ENCODE peak calls at places on chromosome X, in eight cellular contexts. U is mammary epithelial cell, F is bronchial epithelial cell, A is neural progenitor cell, Y is OCI-LY7, M is stomach, B is kidney epithelial cell, C is ascending aorta. I is an unnamed sample.

GRCh38 chrX:136589966-136590365 is 58.0 kb downstream of the VGLL1 start:
- DNase-seq in U (peak; percentile 76), F (peak; percentile 67), A (no peak), Y (no peak), M (no peak), B (no peak), C (no peak), I (no peak)

GRCh38 chrX:49910344-49910743 is 12.1 kb upstream of the CLCN5 start:
- DNase-seq in U (no peak), F (no peak), A (no peak), Y (no peak), M (no peak), B (no peak), C (no peak), I (no peak)

GRCh38 chrX:15349046-15349445 is 13.7 kb upstream of the PIGA start:
- DNase-seq in U (peak; percentile 64), F (peak; percentile 54), A (peak; percentile 85), Y (peak; percentile 61), M (peak; percentile 42), B (no peak), C (no peak), I (no peak)

GRCh38 chrX:13659057-13659456 is 6.1 kb downstream of the TCEANC start:
- DNase-seq in U (peak; percentile 86), F (peak; percentile 90), A (no peak), Y (peak; percentile 7), M (no peak), B (no peak), C (no peak), I (no peak)

GRCh38 chrX:133440081-133440796 is 24.9 kb upstream of the GPC4 start:
- DNase-seq in U (no peak), F (no peak), A (peak; percentile 87), Y (no peak), M (no peak), B (no peak), C (no peak), I (no peak)

GRCh38 chrX:139508099-139508498 is 22.4 kb upstream of the F9 start:
- DNase-seq in U (no peak), F (no peak), A (peak; percentile 3), Y (no peak), M (no peak), B (no peak), C (no peak), I (no peak)

GRCh38 chrX:120795301-120795700 is 80.4 kb downstream of the CT47B1 start:
- DNase-seq in U (no peak), F (no peak), A (no peak), Y (no peak), M (no peak), B (no peak), C (no peak), I (no peak)

GRCh38 chrX:22486326-22486725 is 213.6 kb downstream of the CBLL2 start:
- DNase-seq in U (peak; percentile 11), F (no peak), A (no peak), Y (no peak), M (no peak), B (peak; percentile 9), C (no peak), I (peak; percentile 32)

GRCh38 chrX:136623400-136623799 is 24.6 kb upstream of the CD40LG start:
- DNase-seq in U (no peak), F (no peak), A (no peak), Y (no peak), M (no peak), B (no peak), C (no peak), I (no peak)

GRCh38 chrX:120560405-120560841 is 339 bp downstream of the CUL4B start:
- DNase-seq in U (peak; percentile 35), F (no peak), A (no peak), Y (peak; percentile 36), M (peak; percentile 36), B (no peak), C (no peak), I (no peak)

GRCh38 chrX:136851526-136851925 is 29.0 kb downstream of the RBMX start:
- DNase-seq in U (no peak), F (no peak), A (no peak), Y (no peak), M (no peak), B (no peak), C (no peak), I (no peak)

DNA sequence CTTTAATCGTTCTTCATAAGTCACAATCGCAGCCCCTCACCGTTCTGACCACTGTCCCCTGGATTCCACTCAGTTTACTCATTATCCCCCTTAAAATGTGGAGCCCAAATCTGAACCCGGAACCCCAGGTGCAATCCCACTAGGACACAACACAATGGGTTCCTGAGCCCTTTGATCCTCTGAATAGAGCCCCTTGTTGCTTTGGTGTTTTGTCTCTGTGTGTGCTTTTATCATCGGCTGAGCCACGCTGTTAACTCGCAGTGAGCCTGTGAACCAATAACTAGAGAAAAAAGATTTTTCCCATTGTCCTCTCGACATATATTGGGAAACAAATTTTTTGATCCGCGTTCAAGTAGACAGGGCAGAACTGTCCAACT is 654 bp upstream of the PDHA1 start:
- DNase-seq in U (no peak), F (no peak), A (peak; percentile 52), Y (no peak), M (no peak), B (no peak), C (no peak), I (no peak)
- H3K4me3 ChIP-seq in U (peak overlapping the region; percentile 27), F (peak overlapping the region; percentile 18), A (peak overlapping the region; percentile 82), Y (peak overlapping the region; percentile 86), M (peak overlapping the region; percentile 65), B (peak overlapping the region; percentile 34), C (peak overlapping the region; percentile 60), I (peak overlapping the region; percentile 71)

GRCh38 chrX:39821709-39822095 is 276.1 kb downstream of the BCOR start:
- DNase-seq in U (no peak), F (no peak), A (no peak), Y (no peak), M (no peak), B (no peak), C (no peak), I (no peak)
- H3K4me3 ChIP-seq in U (no peak overlapping the region), F (no peak overlapping the region), A (peak overlapping the region; percentile 47), Y (no peak overlapping the region), M (peak overlapping the region; percentile 39), B (peak overlapping the region; percentile 28), C (peak overlapping the region; percentile 45), I (peak overlapping the region; percentile 29)

DNA sequence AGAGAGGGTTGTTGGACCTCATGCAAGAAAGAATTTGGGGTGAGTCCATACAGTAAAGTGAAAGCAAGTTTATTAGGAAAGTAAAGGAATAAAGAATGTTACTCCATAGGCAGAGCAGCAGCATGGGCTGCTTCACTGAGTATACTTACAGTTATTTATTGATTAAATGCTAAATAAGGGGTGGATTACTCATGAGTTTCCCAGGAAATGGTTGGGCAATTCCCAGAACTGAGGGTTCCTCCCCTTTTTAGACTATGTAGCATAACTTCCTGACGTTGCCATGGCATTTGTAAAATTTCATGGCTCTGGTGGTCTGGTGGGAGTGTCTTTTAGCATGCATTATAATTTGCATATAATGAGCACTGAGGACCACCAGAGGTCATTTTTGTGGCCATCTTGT is 16.7 kb downstream of the PPP4R3C start:
- DNase-seq in U (no peak), F (no peak), A (no peak), Y (no peak), M (no peak), B (no peak), C (no peak), I (no peak)
- H3K4me3 ChIP-seq in U (no peak overlapping the region), F (no peak overlapping the region), A (no peak overlapping the region), Y (no peak overlapping the region), M (no peak overlapping the region), B (no peak overlapping the region), C (no peak overlapping the region), I (no peak overlapping the region)

GRCh38 chrX:84189125-84189524 is 1.1 kb upstream of the RPS6KA6 start:
- DNase-seq in U (no peak), F (no peak), A (no peak), Y (no peak), M (no peak), B (no peak), C (no peak), I (no peak)

GRCh38 chrX:84188320-84188834 is 378 bp upstream of the RPS6KA6 start:
- DNase-seq in U (peak; percentile 14), F (peak; percentile 34), A (peak; percentile 76), Y (no peak), M (peak; percentile 51), B (peak; percentile 14), C (no peak), I (no peak)

GRCh38 chrX:84186603-84187358 is 1.2 kb downstream of the RPS6KA6 start:
- DNase-seq in U (peak; percentile 12), F (no peak), A (no peak), Y (no peak), M (no peak), B (no peak), C (no peak), I (no peak)

GRCh38 chrX:84192006-84192405 is 4.0 kb upstream of the RPS6KA6 start:
- DNase-seq in U (no peak), F (no peak), A (no peak), Y (no peak), M (no peak), B (no peak), C (no peak), I (no peak)

GRCh38 chrX:84187501-84188319 is at the start of gene RPS6KA6:
- DNase-seq in U (peak; percentile 25), F (no peak), A (peak; percentile 69), Y (no peak), M (no peak), B (no peak), C (no peak), I (no peak)
- H3K4me3 ChIP-seq in U (peak within 1 kb of the TSS; percentile 64), F (peak within 1 kb of the TSS; percentile 52), A (peak within 1 kb of the TSS; percentile 55), Y (no peak within 1 kb of the TSS), M (peak within 1 kb of the TSS; percentile 53), B (peak within 1 kb of the TSS; percentile 54), C (peak within 1 kb of the TSS; percentile 69), I (peak within 1 kb of the TSS; percentile 65)

GRCh38 chrX:151699746-151700145 is 4.5 kb downstream of the PRRG3 start:
- DNase-seq in U (no peak), F (no peak), A (no peak), Y (no peak), M (no peak), B (no peak), C (no peak), I (no peak)

GRCh38 chrX:151698485-151698884 is 3.2 kb downstream of the PRRG3 start:
- DNase-seq in U (no peak), F (no peak), A (no peak), Y (no peak), M (no peak), B (no peak), C (no peak), I (no peak)

GRCh38 chrX:151694661-151695582 is at the start of gene PRRG3:
- DNase-seq in U (no peak), F (no peak), A (peak; percentile 65), Y (no peak), M (no peak), B (no peak), C (no peak), I (no peak)

GRCh38 chrX:151695583-151695930 is 299 bp downstream of the PRRG3 start:
- DNase-seq in U (no peak), F (no peak), A (no peak), Y (no peak), M (no peak), B (no peak), C (no peak), I (no peak)

GRCh38 chrX:151697537-151697936 is 2.3 kb downstream of the PRRG3 start:
- DNase-seq in U (no peak), F (no peak), A (no peak), Y (no peak), M (no peak), B (no peak), C (no peak), I (no peak)
- H3K4me3 ChIP-seq in U (no peak overlapping the region), F (no peak overlapping the region), A (no peak overlapping the region), Y (no peak overlapping the region), M (no peak overlapping the region), B (no peak overlapping the region), C (no peak overlapping the region), I (no peak overlapping the region)